ENCODE peak calls at places on chromosomes 11 and 22, in eight cellular contexts. X, D, M, Q, T, Y, B and P are unnamed samples.

GRCh38 chr11:128468106-128468505 is 119.3 kb downstream of the ETS1 start:
- DNase-seq in Y (no peak), T (no peak), Q (no peak), D (no peak), X (no peak), M (no peak), B (no peak), P (no peak)

GRCh38 chr11:114562166-114562916 is 2.7 kb upstream of the NXPE1 start:
- DNase-seq in B (no peak), X (no peak), T (no peak), D (peak; percentile 29), Q (no peak), M (no peak), Y (no peak), P (no peak)

GRCh38 chr11:12377824-12378593 is 638 bp downstream of the PARVA start:
- DNase-seq in M (no peak), T (peak; percentile 90), D (peak; percentile 93), Y (peak; percentile 4), Q (no peak), B (peak; percentile 74), X (no peak), P (peak; percentile 91)

GRCh38 chr11:38014405-38014804 is 1416.4 kb upstream of the RAG2 start:
- DNase-seq in Y (no peak), T (peak; percentile 41), Q (no peak), B (no peak), M (peak; percentile 8), X (no peak), D (peak; percentile 89), P (no peak)

GRCh38 chr22:19597399-19597735 is 73.2 kb upstream of the CLDN5 start:
- DNase-seq in Q (peak; percentile 91), X (no peak), D (no peak), B (no peak), M (no peak), T (no peak), Y (peak; percentile 19), P (no peak)

GRCh38 chr11:122633219-122633829 is 22.2 kb upstream of the UBASH3B start:
- DNase-seq in T (peak; percentile 69), B (peak; percentile 16), M (peak; percentile 60), X (no peak), Q (peak; percentile 50), Y (no peak), D (peak; percentile 75), P (no peak)

GRCh38 chr11:13955971-13956421 is 6.5 kb upstream of the SPON1 start:
- DNase-seq in X (no peak), D (peak; percentile 73), B (peak; percentile 25), T (peak; percentile 72), Y (peak; percentile 37), M (peak; percentile 11), Q (peak; percentile 69), P (no peak)

GRCh38 chr11:72235351-72236057 is 8.5 kb downstream of the PHOX2A start:
- DNase-seq in T (no peak), X (no peak), B (no peak), M (no peak), Y (no peak), D (no peak), Q (no peak), P (peak; percentile 47)

GRCh38 chr11:82720267-82720666 is 13.4 kb downstream of the FAM181B start:
- DNase-seq in B (no peak), M (no peak), Q (no peak), Y (no peak), X (no peak), D (no peak), T (no peak), P (no peak)

GRCh38 chr11:66580803-66581202 is 12.1 kb downstream of the CCDC87 start:
- DNase-seq in Q (no peak), T (peak; percentile 43), X (no peak), M (no peak), Y (no peak), D (no peak), B (no peak), P (no peak)

GRCh38 chr11:125404136-125404810 is 91.8 kb downstream of the FEZ1 start:
- DNase-seq in X (no peak), B (no peak), M (peak; percentile 32), Q (no peak), T (no peak), Y (no peak), D (no peak), P (no peak)